ENCODE peak calls at places on chromosomes 3 and 15, in eight cellular contexts. One of them, this sample, is unnamed.

GRCh38 chr3:142597898-142598297 is 1.7 kb downstream of the PLS1 start:
- DNase-seq in mucosa of descending colon: no peak
- DNase-seq in fibroblast of lung: no peak
- DNase-seq in thoracic aorta: no peak
- DNase-seq in endothelial cell: no peak
- DNase-seq in K562: no peak
- DNase-seq in GM13976: no peak
- DNase-seq in HCT116: no peak
- DNase-seq in this sample: no peak

GRCh38 chr3:106692624-106693023 is 684.6 kb upstream of the CCDC54 start:
- DNase-seq in mucosa of descending colon: no peak
- DNase-seq in fibroblast of lung: no peak
- DNase-seq in thoracic aorta: no peak
- DNase-seq in endothelial cell: no peak
- DNase-seq in K562: no peak
- DNase-seq in GM13976: no peak
- DNase-seq in HCT116: no peak
- DNase-seq in this sample: no peak

GRCh38 chr15:72706266-72706665 is 20.3 kb downstream of the BBS4 start:
- DNase-seq in mucosa of descending colon: no peak
- DNase-seq in fibroblast of lung: peak; percentile 50
- DNase-seq in thoracic aorta: no peak
- DNase-seq in endothelial cell: no peak
- DNase-seq in K562: peak; percentile 17
- DNase-seq in GM13976: no peak
- DNase-seq in HCT116: no peak
- DNase-seq in this sample: no peak

GRCh38 chr15:69523010-69524001 is 70.7 kb downstream of the RPLP1 start:
- DNase-seq in mucosa of descending colon: peak; percentile 90
- DNase-seq in fibroblast of lung: peak; percentile 64
- DNase-seq in thoracic aorta: no peak
- DNase-seq in endothelial cell: peak; percentile 91
- DNase-seq in K562: peak; percentile 60
- DNase-seq in GM13976: peak; percentile 77
- DNase-seq in HCT116: peak; percentile 36
- DNase-seq in this sample: peak; percentile 94

GRCh38 chr15:40265355-40265754 is 17.5 kb downstream of the ANKRD63 start:
- DNase-seq in mucosa of descending colon: no peak
- DNase-seq in fibroblast of lung: no peak
- DNase-seq in thoracic aorta: no peak
- DNase-seq in endothelial cell: no peak
- DNase-seq in K562: no peak
- DNase-seq in GM13976: no peak
- DNase-seq in HCT116: no peak
- DNase-seq in this sample: no peak

GRCh38 chr3:134250717-134251220 is at the start of gene RYK:
- DNase-seq in mucosa of descending colon: peak; percentile 89
- DNase-seq in fibroblast of lung: peak; percentile 75
- DNase-seq in thoracic aorta: peak; percentile 17
- DNase-seq in endothelial cell: peak; percentile 82
- DNase-seq in K562: peak; percentile 80
- DNase-seq in GM13976: peak; percentile 91
- DNase-seq in HCT116: peak; percentile 67
- DNase-seq in this sample: peak; percentile 80

GRCh38 chr3:114035146-114035545 is 21.2 kb downstream of the CCDC191 start:
- DNase-seq in mucosa of descending colon: no peak
- DNase-seq in fibroblast of lung: peak; percentile 43
- DNase-seq in thoracic aorta: no peak
- DNase-seq in endothelial cell: no peak
- DNase-seq in K562: no peak
- DNase-seq in GM13976: no peak
- DNase-seq in HCT116: no peak
- DNase-seq in this sample: no peak

GRCh38 chr3:125116311-125117069 is 60.7 kb upstream of the HEG1 start:
- DNase-seq in mucosa of descending colon: no peak
- DNase-seq in fibroblast of lung: peak; percentile 88
- DNase-seq in thoracic aorta: no peak
- DNase-seq in endothelial cell: no peak
- DNase-seq in K562: no peak
- DNase-seq in GM13976: no peak
- DNase-seq in HCT116: no peak
- DNase-seq in this sample: no peak

GRCh38 chr3:120678331-120678845 is 3.7 kb downstream of the HGD start:
- DNase-seq in mucosa of descending colon: no peak
- DNase-seq in fibroblast of lung: peak; percentile 72
- DNase-seq in thoracic aorta: no peak
- DNase-seq in endothelial cell: no peak
- DNase-seq in K562: peak; percentile 7
- DNase-seq in GM13976: no peak
- DNase-seq in HCT116: no peak
- DNase-seq in this sample: no peak

GRCh38 chr3:134463676-134464611 is 21.8 kb downstream of the ANAPC13 start:
- DNase-seq in mucosa of descending colon: peak; percentile 45
- DNase-seq in fibroblast of lung: peak; percentile 99
- DNase-seq in thoracic aorta: peak; percentile 31
- DNase-seq in endothelial cell: peak; percentile 28
- DNase-seq in K562: no peak
- DNase-seq in GM13976: no peak
- DNase-seq in HCT116: no peak
- DNase-seq in this sample: no peak

GRCh38 chr3:58120075-58120812 is 90.5 kb downstream of the DNASE1L3 start:
- DNase-seq in mucosa of descending colon: no peak
- DNase-seq in fibroblast of lung: no peak
- DNase-seq in thoracic aorta: no peak
- DNase-seq in endothelial cell: no peak
- DNase-seq in K562: no peak
- DNase-seq in GM13976: no peak
- DNase-seq in HCT116: no peak
- DNase-seq in this sample: no peak

GRCh38 chr15:74311734-74312444 is 55.6 kb downstream of the CYP11A1 start:
- DNase-seq in mucosa of descending colon: no peak
- DNase-seq in fibroblast of lung: no peak
- DNase-seq in thoracic aorta: no peak
- DNase-seq in endothelial cell: peak; percentile 62
- DNase-seq in K562: peak; percentile 85
- DNase-seq in GM13976: peak; percentile 69
- DNase-seq in HCT116: peak; percentile 35
- DNase-seq in this sample: peak; percentile 46
- TF ChIP-seq CTCF in mucosa of descending colon: no peak
- TF ChIP-seq CTCF in fibroblast of lung: peak; percentile 60
- TF ChIP-seq CTCF in thoracic aorta: no peak
- TF ChIP-seq CTCF in endothelial cell: peak; percentile 56
- TF ChIP-seq CTCF in K562: peak; percentile 96
- TF ChIP-seq CTCF in GM13976: peak; percentile 9
- TF ChIP-seq CTCF in HCT116: peak; percentile 86
- TF ChIP-seq CTCF in this sample: peak; percentile 66

GRCh38 chr3:39809995-39810595 is 686 bp downstream of the MYRIP start:
- DNase-seq in mucosa of descending colon: peak; percentile 45
- DNase-seq in fibroblast of lung: no peak
- DNase-seq in thoracic aorta: no peak
- DNase-seq in endothelial cell: peak; percentile 14
- DNase-seq in K562: no peak
- DNase-seq in GM13976: peak; percentile 24
- DNase-seq in HCT116: no peak
- DNase-seq in this sample: no peak

GRCh38 chr3:39811561-39811960 is 2.2 kb downstream of the MYRIP start:
- DNase-seq in mucosa of descending colon: no peak
- DNase-seq in fibroblast of lung: no peak
- DNase-seq in thoracic aorta: no peak
- DNase-seq in endothelial cell: no peak
- DNase-seq in K562: no peak
- DNase-seq in GM13976: no peak
- DNase-seq in HCT116: no peak
- DNase-seq in this sample: no peak

GRCh38 chr3:39810647-39811161 is 1.3 kb downstream of the MYRIP start:
- DNase-seq in mucosa of descending colon: no peak
- DNase-seq in fibroblast of lung: no peak
- DNase-seq in thoracic aorta: no peak
- DNase-seq in endothelial cell: no peak
- DNase-seq in K562: no peak
- DNase-seq in GM13976: no peak
- DNase-seq in HCT116: no peak
- DNase-seq in this sample: no peak

GRCh38 chr3:39814007-39814406 is 4.6 kb downstream of the MYRIP start:
- DNase-seq in mucosa of descending colon: no peak
- DNase-seq in fibroblast of lung: peak; percentile 64
- DNase-seq in thoracic aorta: no peak
- DNase-seq in endothelial cell: no peak
- DNase-seq in K562: no peak
- DNase-seq in GM13976: no peak
- DNase-seq in HCT116: no peak
- DNase-seq in this sample: no peak

DNA sequence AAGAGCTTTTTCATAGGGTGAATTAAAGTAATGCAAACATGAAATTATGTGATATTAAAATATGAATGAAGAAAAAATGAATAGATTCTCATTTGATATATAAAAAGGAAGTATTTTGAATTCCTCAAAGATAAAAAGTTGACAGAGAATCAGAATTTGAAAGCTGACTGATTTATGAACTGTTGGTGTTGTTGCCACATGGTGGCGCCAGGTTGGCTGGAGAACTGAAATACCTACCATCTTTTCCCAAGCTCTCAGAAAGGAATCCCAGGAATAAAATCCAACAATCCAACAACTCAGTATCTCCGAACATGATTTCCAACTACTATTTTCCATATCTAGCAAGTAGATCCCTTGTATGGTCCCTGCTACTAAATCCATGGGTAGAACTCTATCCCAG is 3.1 kb downstream of the MYRIP start:
- DNase-seq in mucosa of descending colon: peak; percentile 50
- DNase-seq in fibroblast of lung: no peak
- DNase-seq in thoracic aorta: no peak
- DNase-seq in endothelial cell: peak; percentile 36
- DNase-seq in K562: no peak
- DNase-seq in GM13976: no peak
- DNase-seq in HCT116: no peak
- DNase-seq in this sample: no peak
- TF ChIP-seq CTCF in mucosa of descending colon: peak; percentile 30
- TF ChIP-seq CTCF in fibroblast of lung: no peak
- TF ChIP-seq CTCF in thoracic aorta: peak; percentile 8
- TF ChIP-seq CTCF in endothelial cell: peak; percentile 53
- TF ChIP-seq CTCF in K562: peak; percentile 47
- TF ChIP-seq CTCF in GM13976: peak; percentile 13
- TF ChIP-seq CTCF in HCT116: peak; percentile 57
- TF ChIP-seq CTCF in this sample: peak; percentile 57

GRCh38 chr15:66253296-66253642 is 281 bp downstream of the MEGF11 start:
- DNase-seq in mucosa of descending colon: no peak
- DNase-seq in fibroblast of lung: no peak
- DNase-seq in thoracic aorta: no peak
- DNase-seq in endothelial cell: no peak
- DNase-seq in K562: no peak
- DNase-seq in GM13976: peak; percentile 53
- DNase-seq in HCT116: no peak
- DNase-seq in this sample: no peak

GRCh38 chr15:66251790-66252355 is 1.7 kb downstream of the MEGF11 start:
- DNase-seq in mucosa of descending colon: no peak
- DNase-seq in fibroblast of lung: no peak
- DNase-seq in thoracic aorta: no peak
- DNase-seq in endothelial cell: peak; percentile 30
- DNase-seq in K562: no peak
- DNase-seq in GM13976: peak; percentile 51
- DNase-seq in HCT116: no peak
- DNase-seq in this sample: peak; percentile 8

GRCh38 chr15:66253643-66254363 is at the start of gene MEGF11:
- DNase-seq in mucosa of descending colon: no peak
- DNase-seq in fibroblast of lung: peak; percentile 56
- DNase-seq in thoracic aorta: no peak
- DNase-seq in endothelial cell: peak; percentile 38
- DNase-seq in K562: peak; percentile 31
- DNase-seq in GM13976: peak; percentile 36
- DNase-seq in HCT116: no peak
- DNase-seq in this sample: peak; percentile 25

GRCh38 chr15:66251065-66251789 is 2.3 kb downstream of the MEGF11 start:
- DNase-seq in mucosa of descending colon: no peak
- DNase-seq in fibroblast of lung: no peak
- DNase-seq in thoracic aorta: no peak
- DNase-seq in endothelial cell: no peak
- DNase-seq in K562: no peak
- DNase-seq in GM13976: no peak
- DNase-seq in HCT116: no peak
- DNase-seq in this sample: no peak

GRCh38 chr15:66252411-66253295 is 897 bp downstream of the MEGF11 start:
- DNase-seq in mucosa of descending colon: peak; percentile 76
- DNase-seq in fibroblast of lung: peak; percentile 46
- DNase-seq in thoracic aorta: no peak
- DNase-seq in endothelial cell: peak; percentile 84
- DNase-seq in K562: peak; percentile 76
- DNase-seq in GM13976: peak; percentile 87
- DNase-seq in HCT116: peak; percentile 27
- DNase-seq in this sample: peak; percentile 68
- TF ChIP-seq CTCF in mucosa of descending colon: peak; percentile 69
- TF ChIP-seq CTCF in fibroblast of lung: peak; percentile 59
- TF ChIP-seq CTCF in thoracic aorta: peak; percentile 60
- TF ChIP-seq CTCF in endothelial cell: peak; percentile 50
- TF ChIP-seq CTCF in K562: peak; percentile 76
- TF ChIP-seq CTCF in GM13976: peak; percentile 80
- TF ChIP-seq CTCF in HCT116: peak; percentile 89
- TF ChIP-seq CTCF in this sample: peak; percentile 75

GRCh38 chr15:64858136-64858535 is 16.4 kb downstream of the PLEKHO2 start:
- DNase-seq in mucosa of descending colon: no peak
- DNase-seq in fibroblast of lung: no peak
- DNase-seq in thoracic aorta: no peak
- DNase-seq in endothelial cell: no peak
- DNase-seq in K562: no peak
- DNase-seq in GM13976: no peak
- DNase-seq in HCT116: no peak
- DNase-seq in this sample: no peak

GRCh38 chr15:64857421-64857820 is 15.7 kb downstream of the PLEKHO2 start:
- DNase-seq in mucosa of descending colon: no peak
- DNase-seq in fibroblast of lung: peak; percentile 79
- DNase-seq in thoracic aorta: no peak
- DNase-seq in endothelial cell: no peak
- DNase-seq in K562: no peak
- DNase-seq in GM13976: no peak
- DNase-seq in HCT116: no peak
- DNase-seq in this sample: no peak

GRCh38 chr15:64855206-64856000 is 13.7 kb downstream of the PLEKHO2 start:
- DNase-seq in mucosa of descending colon: no peak
- DNase-seq in fibroblast of lung: peak; percentile 33
- DNase-seq in thoracic aorta: no peak
- DNase-seq in endothelial cell: no peak
- DNase-seq in K562: no peak
- DNase-seq in GM13976: no peak
- DNase-seq in HCT116: no peak
- DNase-seq in this sample: no peak

GRCh38 chr15:64854526-64854925 is 12.8 kb downstream of the PLEKHO2 start:
- DNase-seq in mucosa of descending colon: no peak
- DNase-seq in fibroblast of lung: no peak
- DNase-seq in thoracic aorta: no peak
- DNase-seq in endothelial cell: no peak
- DNase-seq in K562: no peak
- DNase-seq in GM13976: no peak
- DNase-seq in HCT116: no peak
- DNase-seq in this sample: no peak

GRCh38 chr15:64856429-64857145 is 14.9 kb downstream of the PLEKHO2 start:
- DNase-seq in mucosa of descending colon: peak; percentile 58
- DNase-seq in fibroblast of lung: peak; percentile 72
- DNase-seq in thoracic aorta: no peak
- DNase-seq in endothelial cell: no peak
- DNase-seq in K562: no peak
- DNase-seq in GM13976: no peak
- DNase-seq in HCT116: no peak
- DNase-seq in this sample: peak; percentile 44
- TF ChIP-seq CTCF in mucosa of descending colon: no peak
- TF ChIP-seq CTCF in fibroblast of lung: peak; percentile 37
- TF ChIP-seq CTCF in thoracic aorta: no peak
- TF ChIP-seq CTCF in endothelial cell: no peak
- TF ChIP-seq CTCF in K562: no peak
- TF ChIP-seq CTCF in GM13976: no peak
- TF ChIP-seq CTCF in HCT116: no peak
- TF ChIP-seq CTCF in this sample: no peak

GRCh38 chr3:197519801-197520211 is 36.0 kb downstream of the BDH1 start:
- DNase-seq in mucosa of descending colon: peak; percentile 52
- DNase-seq in fibroblast of lung: no peak
- DNase-seq in thoracic aorta: no peak
- DNase-seq in endothelial cell: no peak
- DNase-seq in K562: no peak
- DNase-seq in GM13976: no peak
- DNase-seq in HCT116: no peak
- DNase-seq in this sample: no peak
- TF ChIP-seq CTCF in mucosa of descending colon: no peak
- TF ChIP-seq CTCF in fibroblast of lung: no peak
- TF ChIP-seq CTCF in thoracic aorta: no peak
- TF ChIP-seq CTCF in endothelial cell: no peak
- TF ChIP-seq CTCF in K562: peak; percentile 29
- TF ChIP-seq CTCF in GM13976: no peak
- TF ChIP-seq CTCF in HCT116: no peak
- TF ChIP-seq CTCF in this sample: no peak